ENCODE peak calls at places on chromosome 17, in four cellular contexts. One of them, this sample, is unnamed.

GRCh38 chr17:1491406-1492248 is 859 bp downstream of the MYO1C start:
- DNase-seq in GM12878: no peak
- DNase-seq in HepG2: no peak
- DNase-seq in K562: peak
- DNase-seq in this sample: peak

GRCh38 chr17:63528183-63528582 is 5.0 kb downstream of the KCNH6 start:
- DNase-seq in HepG2: no peak
- DNase-seq in K562: no peak
- DNase-seq in GM12878: no peak
- DNase-seq in this sample: no peak

GRCh38 chr17:76132574-76133338 is 8.3 kb downstream of the FOXJ1 start:
- DNase-seq in HepG2: peak
- DNase-seq in K562: no peak
- DNase-seq in GM12878: no peak
- DNase-seq in this sample: no peak

GRCh38 chr17:78224226-78225087 is 7.0 kb upstream of the TMEM235 start:
- DNase-seq in GM12878: no peak
- DNase-seq in HepG2: no peak
- DNase-seq in K562: no peak
- DNase-seq in this sample: peak

GRCh38 chr17:18028114-18028513 is 10.9 kb downstream of the ATPAF2 start:
- DNase-seq in HepG2: no peak
- DNase-seq in GM12878: no peak
- DNase-seq in K562: no peak
- DNase-seq in this sample: no peak

GRCh38 chr17:83185023-83186002 is 105.9 kb downstream of the METRNL start:
- DNase-seq in K562: no peak
- DNase-seq in GM12878: no peak
- DNase-seq in HepG2: no peak
- DNase-seq in this sample: no peak

GRCh38 chr17:27976331-27976730 is 66.1 kb upstream of the NLK start:
- DNase-seq in HepG2: no peak
- DNase-seq in K562: no peak
- DNase-seq in GM12878: peak
- DNase-seq in this sample: no peak

GRCh38 chr17:67050476-67051154 is 6.3 kb downstream of the CACNG1 start:
- DNase-seq in HepG2: no peak
- DNase-seq in K562: no peak
- DNase-seq in GM12878: no peak
- DNase-seq in this sample: no peak

GRCh38 chr17:15475620-15476354 is 8.4 kb upstream of the CDRT4 start:
- DNase-seq in HepG2: peak
- DNase-seq in K562: no peak
- DNase-seq in GM12878: no peak
- DNase-seq in this sample: no peak

GRCh38 chr17:1647802-1648581 is 1.7 kb downstream of the RILP start:
- DNase-seq in GM12878: no peak
- DNase-seq in K562: no peak
- DNase-seq in HepG2: no peak
- DNase-seq in this sample: no peak

GRCh38 chr17:6069611-6070279 is 434 bp upstream of the WSCD1 start:
- DNase-seq in GM12878: no peak
- DNase-seq in K562: no peak
- DNase-seq in HepG2: no peak
- DNase-seq in this sample: no peak
- TF ChIP-seq NFIC in GM12878: no peak
- TF ChIP-seq NFIC in K562: no peak
- TF ChIP-seq NFIC in HepG2: no peak
- TF ChIP-seq NFIC in this sample: no peak

GRCh38 chr17:36728030-36728991 is 126.9 kb downstream of the MRM1 start:
- DNase-seq in HepG2: no peak
- DNase-seq in GM12878: no peak
- DNase-seq in K562: peak
- DNase-seq in this sample: peak
- TF ChIP-seq NFIC in HepG2: no peak
- TF ChIP-seq NFIC in GM12878: no peak
- TF ChIP-seq NFIC in K562: peak
- TF ChIP-seq NFIC in this sample: no peak

DNA sequence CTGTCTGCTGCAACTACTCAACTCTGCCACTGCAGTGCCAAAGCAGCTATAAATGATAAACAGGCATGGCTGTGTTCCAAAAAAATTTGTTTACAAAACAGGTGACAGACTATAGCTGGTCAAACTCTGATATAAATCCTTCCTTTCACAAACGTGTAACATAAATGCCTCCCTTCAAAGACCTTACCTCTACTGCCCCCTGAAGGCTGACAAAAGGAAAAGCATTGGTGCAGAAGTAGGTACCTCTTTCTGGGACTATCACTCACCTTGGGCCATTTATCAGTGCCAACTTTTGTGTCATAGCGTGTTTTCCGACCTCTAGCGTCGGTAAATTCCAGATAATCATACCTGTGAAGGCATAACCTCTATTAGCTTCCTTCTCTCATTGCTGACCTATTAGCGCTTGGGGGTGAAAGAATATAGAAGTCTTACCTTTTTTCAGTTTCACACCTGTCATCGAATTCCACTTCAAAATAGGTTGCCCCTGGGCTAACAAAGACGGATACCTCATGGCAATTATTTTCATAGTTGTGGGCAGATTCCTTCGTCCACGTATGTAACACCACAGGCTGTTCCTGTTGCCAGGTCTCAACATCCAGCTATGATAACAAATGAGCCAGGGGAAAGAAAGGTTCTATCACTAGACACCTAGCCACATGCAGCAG is 67.9 kb downstream of the ZZEF1 start:
- DNase-seq in HepG2: peak
- DNase-seq in K562: peak
- DNase-seq in GM12878: peak
- DNase-seq in this sample: peak
- TF ChIP-seq NFIC in HepG2: no peak
- TF ChIP-seq NFIC in K562: no peak
- TF ChIP-seq NFIC in GM12878: no peak
- TF ChIP-seq NFIC in this sample: no peak

GRCh38 chr17:11598274-11599221 is at the start of gene DNAH9:
- DNase-seq in HepG2: peak
- DNase-seq in K562: peak
- DNase-seq in GM12878: no peak
- DNase-seq in this sample: peak

DNA sequence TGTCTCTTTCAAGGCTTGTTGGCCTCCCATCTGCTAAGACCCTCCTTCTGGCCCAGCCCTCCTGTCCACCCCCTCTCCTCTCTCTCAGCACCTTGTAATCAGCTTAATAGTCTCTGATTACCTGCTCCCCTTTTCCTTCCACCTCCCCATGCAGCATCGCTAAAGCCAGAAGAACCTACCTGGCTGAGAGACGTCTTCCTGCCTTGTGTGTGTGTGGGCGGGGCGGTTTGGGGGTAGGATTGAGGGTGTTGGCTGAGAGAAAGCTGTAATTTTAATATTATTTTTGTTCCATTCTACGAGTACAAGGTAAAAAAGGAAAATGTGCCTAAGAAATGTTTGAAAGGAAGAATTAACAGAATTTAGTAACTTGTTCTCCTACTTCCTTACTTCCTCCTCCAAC is 3.4 kb downstream of the DNAH9 start:
- DNase-seq in K562: no peak
- DNase-seq in HepG2: no peak
- DNase-seq in GM12878: no peak
- DNase-seq in this sample: no peak
- TF ChIP-seq NFIC in K562: no peak
- TF ChIP-seq NFIC in HepG2: no peak
- TF ChIP-seq NFIC in GM12878: no peak
- TF ChIP-seq NFIC in this sample: no peak

GRCh38 chr17:20207295-20207985 is 198.3 kb downstream of the SPECC1 start:
- DNase-seq in HepG2: no peak
- DNase-seq in K562: peak
- DNase-seq in GM12878: no peak
- DNase-seq in this sample: no peak
- TF ChIP-seq NFIC in HepG2: no peak
- TF ChIP-seq NFIC in K562: peak
- TF ChIP-seq NFIC in GM12878: no peak
- TF ChIP-seq NFIC in this sample: no peak

DNA sequence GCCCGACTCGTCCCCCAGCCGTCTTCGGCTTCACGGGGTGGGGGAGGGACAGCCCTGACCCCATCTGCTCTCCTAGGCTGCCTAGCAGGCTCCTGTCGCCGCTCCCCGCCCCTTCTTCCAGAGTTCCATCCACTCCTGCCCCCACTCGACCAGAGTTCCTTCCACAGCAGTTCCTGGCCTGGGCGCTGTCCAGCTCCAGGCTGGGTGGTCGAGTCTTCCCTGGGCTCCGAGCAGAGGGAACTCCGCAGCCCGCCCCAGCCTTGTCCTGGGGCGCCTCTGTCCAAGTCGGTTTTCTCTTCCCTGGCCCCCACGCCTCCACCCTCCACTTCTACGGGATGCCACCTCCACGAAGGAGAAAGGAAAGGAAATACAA is 1.4 kb downstream of the PYY start:
- DNase-seq in K562: no peak
- DNase-seq in HepG2: no peak
- DNase-seq in GM12878: no peak
- DNase-seq in this sample: no peak
- TF ChIP-seq NFIC in K562: no peak
- TF ChIP-seq NFIC in HepG2: no peak
- TF ChIP-seq NFIC in GM12878: no peak
- TF ChIP-seq NFIC in this sample: no peak

GRCh38 chr17:58755577-58756245 is at the start of gene PPM1E:
- DNase-seq in K562: peak
- DNase-seq in GM12878: no peak
- DNase-seq in HepG2: peak
- DNase-seq in this sample: peak
- TF ChIP-seq NFIC in K562: peak
- TF ChIP-seq NFIC in GM12878: no peak
- TF ChIP-seq NFIC in HepG2: no peak
- TF ChIP-seq NFIC in this sample: no peak

DNA sequence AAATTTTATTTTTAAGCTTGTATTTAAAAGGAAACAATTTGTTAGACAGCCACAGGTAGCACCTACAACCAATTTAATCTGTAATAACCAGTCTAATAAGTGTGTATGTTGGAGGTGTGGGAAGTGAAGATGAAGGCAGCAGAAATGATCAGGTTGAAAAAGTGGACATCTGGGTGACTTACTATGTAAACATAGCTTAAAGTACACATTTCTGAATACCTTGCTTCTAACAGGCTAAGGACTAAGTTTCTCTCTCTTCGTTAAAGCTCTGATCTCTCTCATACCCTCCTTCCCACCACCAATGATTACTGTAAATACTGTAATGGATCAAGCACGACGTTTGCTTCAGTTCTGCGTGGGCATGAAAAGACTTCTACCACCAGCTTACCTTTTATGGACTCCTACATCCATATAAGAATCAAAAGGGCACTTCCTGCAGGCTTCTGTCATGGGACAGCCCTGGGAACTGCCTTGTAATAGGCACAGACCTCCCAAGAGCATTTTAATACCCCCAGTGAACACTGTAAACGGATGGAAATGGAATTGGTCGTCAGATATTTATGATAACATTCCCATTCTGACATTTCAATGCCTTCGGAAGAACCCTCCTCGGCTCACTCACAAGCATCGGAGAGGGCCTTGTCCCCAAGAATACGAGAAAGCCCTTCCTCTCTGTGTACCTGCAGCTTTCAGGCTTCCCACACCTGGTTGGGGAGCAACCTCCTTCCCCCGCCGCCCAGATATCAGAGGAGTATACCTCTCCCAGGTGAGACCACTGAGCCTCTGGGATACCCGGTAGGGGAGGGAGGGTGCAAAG is 693 bp downstream of the CCDC43 start:
- DNase-seq in K562: no peak
- DNase-seq in HepG2: peak
- DNase-seq in GM12878: no peak
- DNase-seq in this sample: no peak
- TF ChIP-seq NFIC in K562: no peak
- TF ChIP-seq NFIC in HepG2: no peak
- TF ChIP-seq NFIC in GM12878: no peak
- TF ChIP-seq NFIC in this sample: no peak

This sample was measured in SK-N-SH.